ENCODE peak calls at places on chromosomes 5 and 9, in six cellular contexts. One of them, this sample, is unnamed.

GRCh38 chr5:55234171-55234700 is 828 bp upstream of the CCNO start:
- DNase-seq in uterus: no peak
- DNase-seq in cardiac muscle cell: peak; percentile 33
- DNase-seq in AG09309: no peak
- DNase-seq in AG04449: no peak
- DNase-seq in DND-41: no peak
- DNase-seq in this sample: no peak

GRCh38 chr9:87786423-87786822 is 60.5 kb downstream of the CTSL start:
- DNase-seq in AG09309: no peak
- DNase-seq in cardiac muscle cell: no peak
- DNase-seq in uterus: no peak
- DNase-seq in AG04449: no peak
- DNase-seq in DND-41: no peak
- DNase-seq in this sample: no peak

GRCh38 chr5:15105799-15106393 is 234.3 kb upstream of the ANKH start:
- DNase-seq in AG04449: no peak
- DNase-seq in cardiac muscle cell: peak; percentile 68
- DNase-seq in uterus: peak; percentile 19
- DNase-seq in AG09309: peak; percentile 21
- DNase-seq in DND-41: peak; percentile 62
- DNase-seq in this sample: no peak

GRCh38 chr5:86526811-86527348 is 90.9 kb upstream of the COX7C start:
- DNase-seq in uterus: no peak
- DNase-seq in DND-41: peak; percentile 68
- DNase-seq in AG04449: no peak
- DNase-seq in AG09309: no peak
- DNase-seq in cardiac muscle cell: no peak
- DNase-seq in this sample: no peak

GRCh38 chr9:92808726-92809451 is 44.3 kb upstream of the BICD2 start:
- DNase-seq in uterus: peak; percentile 46
- DNase-seq in AG09309: peak; percentile 14
- DNase-seq in cardiac muscle cell: peak; percentile 86
- DNase-seq in DND-41: no peak
- DNase-seq in AG04449: no peak
- DNase-seq in this sample: peak; percentile 93

GRCh38 chr9:134355561-134356278 is 29.5 kb downstream of the RXRA start:
- DNase-seq in cardiac muscle cell: peak; percentile 28
- DNase-seq in AG09309: no peak
- DNase-seq in uterus: no peak
- DNase-seq in DND-41: no peak
- DNase-seq in AG04449: no peak
- DNase-seq in this sample: peak; percentile 64

GRCh38 chr5:16456103-16456832 is 9.3 kb downstream of the ZNF622 start:
- DNase-seq in AG04449: no peak
- DNase-seq in DND-41: peak; percentile 26
- DNase-seq in uterus: peak; percentile 21
- DNase-seq in cardiac muscle cell: peak; percentile 77
- DNase-seq in AG09309: peak; percentile 34
- DNase-seq in this sample: peak; percentile 33

GRCh38 chr9:4180907-4181605 is 118.8 kb downstream of the GLIS3 start:
- DNase-seq in uterus: no peak
- DNase-seq in AG09309: no peak
- DNase-seq in AG04449: no peak
- DNase-seq in cardiac muscle cell: no peak
- DNase-seq in DND-41: no peak
- DNase-seq in this sample: peak; percentile 85

GRCh38 chr9:118786877-118787276 is 582.4 kb downstream of the BRINP1 start:
- DNase-seq in AG09309: no peak
- DNase-seq in uterus: no peak
- DNase-seq in AG04449: no peak
- DNase-seq in DND-41: no peak
- DNase-seq in cardiac muscle cell: peak; percentile 5
- DNase-seq in this sample: no peak

GRCh38 chr9:126304207-126304945 is 22.3 kb upstream of the MVB12B start:
- DNase-seq in cardiac muscle cell: no peak
- DNase-seq in uterus: no peak
- DNase-seq in AG04449: no peak
- DNase-seq in DND-41: no peak
- DNase-seq in AG09309: no peak
- DNase-seq in this sample: peak; percentile 49

GRCh38 chr5:40399349-40399748 is 280.4 kb upstream of the PTGER4 start:
- DNase-seq in AG04449: peak; percentile 62
- DNase-seq in uterus: no peak
- DNase-seq in AG09309: no peak
- DNase-seq in cardiac muscle cell: no peak
- DNase-seq in DND-41: no peak
- DNase-seq in this sample: no peak

GRCh38 chr9:33329996-33330395 is 39.7 kb downstream of the NFX1 start:
- DNase-seq in cardiac muscle cell: no peak
- DNase-seq in AG09309: no peak
- DNase-seq in AG04449: no peak
- DNase-seq in uterus: no peak
- DNase-seq in DND-41: no peak
- DNase-seq in this sample: no peak

GRCh38 chr5:157046041-157046440 is 12.9 kb downstream of the HAVCR1 start:
- DNase-seq in AG09309: no peak
- DNase-seq in uterus: no peak
- DNase-seq in DND-41: no peak
- DNase-seq in cardiac muscle cell: peak; percentile 7
- DNase-seq in AG04449: no peak
- DNase-seq in this sample: no peak

GRCh38 chr5:132049093-132049492 is 11.4 kb upstream of the IL3 start:
- DNase-seq in DND-41: no peak
- DNase-seq in AG04449: no peak
- DNase-seq in AG09309: no peak
- DNase-seq in uterus: no peak
- DNase-seq in cardiac muscle cell: no peak
- DNase-seq in this sample: no peak

GRCh38 chr9:12461759-12462158 is 231.4 kb upstream of the TYRP1 start:
- DNase-seq in AG09309: no peak
- DNase-seq in DND-41: no peak
- DNase-seq in AG04449: no peak
- DNase-seq in cardiac muscle cell: no peak
- DNase-seq in uterus: no peak
- DNase-seq in this sample: no peak

GRCh38 chr5:90504743-90505142 is 24.6 kb downstream of the LYSMD3 start:
- DNase-seq in uterus: no peak
- DNase-seq in cardiac muscle cell: no peak
- DNase-seq in DND-41: no peak
- DNase-seq in AG09309: no peak
- DNase-seq in AG04449: no peak
- DNase-seq in this sample: no peak

GRCh38 chr5:83645936-83646335 is 74.7 kb downstream of the HAPLN1 start:
- DNase-seq in DND-41: no peak
- DNase-seq in AG09309: no peak
- DNase-seq in uterus: no peak
- DNase-seq in cardiac muscle cell: no peak
- DNase-seq in AG04449: no peak
- DNase-seq in this sample: no peak

GRCh38 chr5:58800410-58800809 is 217.5 kb downstream of the RAB3C start:
- DNase-seq in cardiac muscle cell: no peak
- DNase-seq in AG09309: no peak
- DNase-seq in uterus: no peak
- DNase-seq in DND-41: no peak
- DNase-seq in AG04449: no peak
- DNase-seq in this sample: no peak

GRCh38 chr5:134541736-134542376 is 16.4 kb downstream of the JADE2 start:
- DNase-seq in uterus: no peak
- DNase-seq in AG09309: no peak
- DNase-seq in DND-41: no peak
- DNase-seq in cardiac muscle cell: peak; percentile 87
- DNase-seq in AG04449: no peak
- DNase-seq in this sample: no peak

GRCh38 chr5:17005087-17005828 is 69.2 kb upstream of the MYO10 start:
- DNase-seq in cardiac muscle cell: no peak
- DNase-seq in AG09309: no peak
- DNase-seq in AG04449: no peak
- DNase-seq in uterus: no peak
- DNase-seq in DND-41: no peak
- DNase-seq in this sample: no peak

GRCh38 chr5:157303667-157304327 is 37.9 kb downstream of the CYFIP2 start:
- DNase-seq in cardiac muscle cell: peak; percentile 54
- DNase-seq in AG09309: no peak
- DNase-seq in uterus: no peak
- DNase-seq in AG04449: no peak
- DNase-seq in DND-41: no peak
- DNase-seq in this sample: no peak

GRCh38 chr5:69449511-69449910 is 34.6 kb downstream of the MARVELD2 start:
- DNase-seq in AG04449: no peak
- DNase-seq in DND-41: no peak
- DNase-seq in cardiac muscle cell: no peak
- DNase-seq in uterus: no peak
- DNase-seq in AG09309: no peak
- DNase-seq in this sample: no peak

DNA sequence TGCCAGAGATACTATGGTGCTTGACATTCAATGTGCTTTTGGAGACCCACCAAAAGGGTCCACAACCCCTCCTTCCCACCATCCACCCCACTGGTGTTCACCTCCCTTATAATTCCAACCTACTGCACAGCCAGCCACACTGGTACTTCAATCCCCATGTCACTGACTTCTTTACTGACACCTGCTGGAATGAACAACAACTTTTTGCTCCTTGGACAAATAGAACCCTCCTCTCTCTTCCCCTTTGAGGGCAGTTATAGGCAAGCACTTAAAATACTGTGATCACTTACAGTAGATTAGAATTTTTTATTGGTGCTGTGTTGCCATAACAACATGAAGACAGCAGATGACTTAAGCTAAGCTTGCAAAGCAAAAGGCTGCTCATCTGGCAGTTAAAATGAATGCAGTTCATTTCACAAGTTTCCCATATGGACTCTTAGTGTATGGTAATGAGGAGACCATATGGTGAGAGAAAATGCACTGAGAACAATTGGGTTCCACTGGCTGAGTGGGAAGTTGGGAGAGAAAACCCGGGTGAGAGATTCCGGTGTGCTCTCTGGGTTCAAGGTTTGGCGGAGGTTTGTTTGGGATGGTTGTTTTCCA is 374.4 kb downstream of the EBF1 start:
- DNase-seq in uterus: no peak
- DNase-seq in DND-41: no peak
- DNase-seq in AG09309: no peak
- DNase-seq in AG04449: peak; percentile 19
- DNase-seq in cardiac muscle cell: no peak
- DNase-seq in this sample: no peak
- TF ChIP-seq CTCF in uterus: no peak
- TF ChIP-seq CTCF in DND-41: peak; percentile 25
- TF ChIP-seq CTCF in AG09309: peak; percentile 6
- TF ChIP-seq CTCF in AG04449: no peak
- TF ChIP-seq CTCF in cardiac muscle cell: no peak
- TF ChIP-seq CTCF in this sample: no peak

GRCh38 chr9:89486681-89487080 is 11.2 kb downstream of the SEMA4D start:
- DNase-seq in AG09309: no peak
- DNase-seq in DND-41: no peak
- DNase-seq in uterus: no peak
- DNase-seq in cardiac muscle cell: no peak
- DNase-seq in AG04449: no peak
- DNase-seq in this sample: peak; percentile 3

GRCh38 chr9:89482950-89483349 is 15.0 kb downstream of the SEMA4D start:
- DNase-seq in DND-41: no peak
- DNase-seq in AG04449: no peak
- DNase-seq in AG09309: no peak
- DNase-seq in uterus: no peak
- DNase-seq in cardiac muscle cell: no peak
- DNase-seq in this sample: no peak

GRCh38 chr9:89482056-89482784 is 15.7 kb downstream of the SEMA4D start:
- DNase-seq in DND-41: no peak
- DNase-seq in AG09309: no peak
- DNase-seq in AG04449: no peak
- DNase-seq in uterus: no peak
- DNase-seq in cardiac muscle cell: no peak
- DNase-seq in this sample: no peak

GRCh38 chr9:89483592-89484474 is 14.1 kb downstream of the SEMA4D start:
- DNase-seq in AG04449: no peak
- DNase-seq in AG09309: no peak
- DNase-seq in DND-41: peak; percentile 67
- DNase-seq in uterus: no peak
- DNase-seq in cardiac muscle cell: no peak
- DNase-seq in this sample: no peak

GRCh38 chr9:89484475-89485404 is 13.2 kb downstream of the SEMA4D start:
- DNase-seq in AG09309: no peak
- DNase-seq in uterus: no peak
- DNase-seq in cardiac muscle cell: no peak
- DNase-seq in AG04449: no peak
- DNase-seq in DND-41: no peak
- DNase-seq in this sample: peak; percentile 34
- H3K4me3 ChIP-seq in AG09309: no peak overlapping the region
- H3K4me3 ChIP-seq in uterus: no peak overlapping the region
- H3K4me3 ChIP-seq in cardiac muscle cell: no peak overlapping the region
- H3K4me3 ChIP-seq in AG04449: no peak overlapping the region
- H3K4me3 ChIP-seq in DND-41: no peak overlapping the region
- H3K4me3 ChIP-seq in this sample: no peak overlapping the region

GRCh38 chr5:110333384-110333783 is 393.1 kb downstream of the TMEM232 start:
- DNase-seq in cardiac muscle cell: peak; percentile 71
- DNase-seq in DND-41: no peak
- DNase-seq in uterus: no peak
- DNase-seq in AG09309: no peak
- DNase-seq in AG04449: no peak
- DNase-seq in this sample: no peak
- TF ChIP-seq CTCF in cardiac muscle cell: no peak
- TF ChIP-seq CTCF in DND-41: peak; percentile 33
- TF ChIP-seq CTCF in uterus: no peak
- TF ChIP-seq CTCF in AG09309: no peak
- TF ChIP-seq CTCF in AG04449: no peak
- TF ChIP-seq CTCF in this sample: no peak

GRCh38 chr5:61732376-61732775 is 400.3 kb downstream of the ZSWIM6 start:
- DNase-seq in AG09309: no peak
- DNase-seq in AG04449: no peak
- DNase-seq in cardiac muscle cell: peak; percentile 9
- DNase-seq in uterus: no peak
- DNase-seq in DND-41: no peak
- DNase-seq in this sample: no peak

GRCh38 chr5:61734001-61734400 is 401.9 kb downstream of the ZSWIM6 start:
- DNase-seq in AG04449: no peak
- DNase-seq in DND-41: no peak
- DNase-seq in AG09309: no peak
- DNase-seq in cardiac muscle cell: no peak
- DNase-seq in uterus: no peak
- DNase-seq in this sample: no peak

GRCh38 chr5:61731267-61731945 is 399.3 kb downstream of the ZSWIM6 start:
- DNase-seq in DND-41: no peak
- DNase-seq in uterus: no peak
- DNase-seq in AG04449: no peak
- DNase-seq in cardiac muscle cell: no peak
- DNase-seq in AG09309: no peak
- DNase-seq in this sample: no peak

GRCh38 chr5:61732796-61733195 is 400.7 kb downstream of the ZSWIM6 start:
- DNase-seq in cardiac muscle cell: no peak
- DNase-seq in DND-41: no peak
- DNase-seq in uterus: no peak
- DNase-seq in AG04449: no peak
- DNase-seq in AG09309: no peak
- DNase-seq in this sample: no peak

DNA sequence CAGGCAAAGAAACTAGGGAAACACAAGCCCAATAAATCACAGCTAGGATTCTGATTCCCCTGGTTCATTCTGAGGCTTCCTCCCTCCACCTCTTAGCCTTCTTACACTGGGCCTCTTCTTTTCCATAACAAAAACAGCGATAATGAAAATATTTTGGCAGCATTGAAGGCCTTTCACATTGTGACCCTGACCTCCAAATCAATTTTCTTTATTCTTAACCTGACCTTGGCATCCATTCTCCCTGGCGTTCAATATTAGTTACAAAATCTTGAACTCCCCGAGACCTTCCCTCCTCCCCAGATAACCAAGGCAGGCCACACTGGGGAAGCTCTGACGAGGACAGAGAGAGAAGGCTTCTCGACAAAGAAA is 399.9 kb downstream of the ZSWIM6 start:
- DNase-seq in cardiac muscle cell: no peak
- DNase-seq in AG04449: no peak
- DNase-seq in AG09309: no peak
- DNase-seq in uterus: no peak
- DNase-seq in DND-41: no peak
- DNase-seq in this sample: no peak
- H3K4me3 ChIP-seq in cardiac muscle cell: no peak overlapping the region
- H3K4me3 ChIP-seq in AG04449: no peak overlapping the region
- H3K4me3 ChIP-seq in AG09309: no peak overlapping the region
- H3K4me3 ChIP-seq in uterus: no peak overlapping the region
- H3K4me3 ChIP-seq in DND-41: no peak overlapping the region
- H3K4me3 ChIP-seq in this sample: no peak overlapping the region

This sample was measured in lower leg skin.